ENCODE peak calls at places on chromosome 12, in four cellular contexts. R, K, P and X are unnamed samples.
A peak's percentile ranks its signal among the peaks of the same experiment; 100 is the strongest.

GRCh38 chr12:130489293-130489692 is 151.6 kb downstream of the PIWIL1 start:
- DNase-seq in R (no peak), K (no peak), P (no peak), X (no peak)

GRCh38 chr12:89070603-89071002 is 281.7 kb downstream of the DUSP6 start:
- DNase-seq in R (no peak), K (no peak), P (no peak), X (no peak)

GRCh38 chr12:18629916-18630315 is 107.9 kb downstream of the PLCZ1 start:
- DNase-seq in R (no peak), K (no peak), P (peak; percentile 9), X (peak; percentile 79)

GRCh38 chr12:2285462-2285861 is 232.7 kb downstream of the CACNA1C start:
- DNase-seq in R (no peak), K (no peak), P (no peak), X (no peak)

GRCh38 chr12:26697217-26697616 is 135.8 kb downstream of the ITPR2 start:
- DNase-seq in R (no peak), K (no peak), P (no peak), X (no peak)

GRCh38 chr12:115337693-115338543 is 653.9 kb upstream of the TBX3 start:
- DNase-seq in R (peak; percentile 94), K (peak; percentile 31), P (peak; percentile 88), X (peak; percentile 81)

GRCh38 chr12:92036771-92037453 is 108.7 kb downstream of the BTG1 start:
- DNase-seq in R (no peak), K (no peak), P (peak; percentile 57), X (peak; percentile 37)

GRCh38 chr12:106942775-106943174 is 12.9 kb upstream of the TMEM263 start:
- DNase-seq in R (no peak), K (no peak), P (no peak), X (no peak)

GRCh38 chr12:100672075-100672592 is 98.7 kb downstream of the GAS2L3 start:
- DNase-seq in R (peak; percentile 17), K (peak; percentile 79), P (no peak), X (no peak)

GRCh38 chr12:87270894-87271293 is 758.3 kb downstream of the C12orf50 start:
- DNase-seq in R (peak; percentile 23), K (no peak), P (peak; percentile 71), X (no peak)

GRCh38 chr12:100721193-100721592 is 73.4 kb upstream of the ANO4 start:
- DNase-seq in R (no peak), K (no peak), P (no peak), X (no peak)

GRCh38 chr12:111557271-111558106 is 41.6 kb downstream of the ATXN2 start:
- DNase-seq in R (peak; percentile 66), K (no peak), P (peak; percentile 73), X (peak; percentile 36)

GRCh38 chr12:111558107-111558376 is 41.1 kb downstream of the ATXN2 start:
- DNase-seq in R (peak; percentile 34), K (no peak), P (peak; percentile 53), X (no peak)
- H4K20me1 ChIP-seq in R (peaks cover 8% of the 10 kb centered on the region), K (peaks cover 46% of the 10 kb centered on the region), P (peaks cover 3% of the 10 kb centered on the region), X (no peaks in the 10 kb centered on the region)

GRCh38 chr12:128803788-128804187 is 20.0 kb downstream of the SLC15A4 start:
- DNase-seq in R (no peak), K (no peak), P (peak; percentile 21), X (no peak)
- H3K36me3 ChIP-seq in R (peaks cover 24% of the 10 kb centered on the region), K (peaks cover 9% of the 10 kb centered on the region), P (peaks cover 16% of the 10 kb centered on the region), X (peaks cover 25% of the 10 kb centered on the region)

GRCh38 chr12:67394600-67394999 is 125.4 kb downstream of the CAND1 start:
- DNase-seq in R (peak; percentile 68), K (peak; percentile 12), P (peak; percentile 85), X (peak; percentile 88)
- H2AFZ ChIP-seq in R (peak overlapping the region; percentile 23), K (peak overlapping the region; percentile 57), P (no peak overlapping the region), X (peak overlapping the region; percentile 63)

GRCh38 chr12:120197542-120197887 is 3.0 kb upstream of the GCN1 start:
- DNase-seq in R (no peak), K (no peak), P (no peak), X (no peak)
- H4K20me1 ChIP-seq in R (no peaks in the 10 kb centered on the region), K (peaks cover 36% of the 10 kb centered on the region), P (no peaks in the 10 kb centered on the region), X (peaks cover 4% of the 10 kb centered on the region)

DNA sequence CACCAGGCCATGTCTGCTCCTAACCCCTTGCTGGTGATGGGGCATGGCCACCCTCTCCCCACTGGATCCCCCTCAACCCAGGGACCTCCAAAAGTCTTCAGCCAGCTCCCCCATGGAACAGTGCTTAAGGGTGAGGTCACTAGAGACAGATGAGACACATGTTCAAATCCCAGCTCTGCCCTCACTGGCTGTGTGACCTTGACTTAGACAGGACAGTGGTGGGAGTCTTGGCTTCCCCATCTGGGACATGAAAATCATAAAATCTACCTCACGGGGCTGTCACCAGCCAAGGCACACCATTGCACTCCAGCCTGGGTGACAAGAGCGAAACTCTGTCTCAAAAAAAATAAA is 10.9 kb downstream of the RHOF start:
- DNase-seq in R (no peak), K (no peak), P (no peak), X (no peak)
- H3K36me3 ChIP-seq in R (no peaks in the 10 kb centered on the region), K (peaks cover 5% of the 10 kb centered on the region), P (peaks cover 5% of the 10 kb centered on the region), X (no peaks in the 10 kb centered on the region)

GRCh38 chr12:5907812-5908211 is 37.2 kb downstream of the ANO2 start:
- DNase-seq in R (no peak), K (no peak), P (no peak), X (no peak)
- H2AFZ ChIP-seq in R (no peak overlapping the region), K (no peak overlapping the region), P (no peak overlapping the region), X (no peak overlapping the region)